ENCODE peak calls at places on chromosomes 11 and 22, in six cellular contexts. R is A172, G is fibroblast of the aortic adventitia, O is GM13977, V is BJ, P is H54. T is an unnamed sample.

GRCh38 chr11:76660533-76661305 is 9.8 kb downstream of the LRRC32 start:
- DNase-seq in R (no peak), G (no peak), O (no peak), V (no peak), P (no peak), T (no peak)

GRCh38 chr11:104254347-104254746 is 90.4 kb upstream of the PDGFD start:
- DNase-seq in R (peak; percentile 31), G (peak; percentile 19), O (peak; percentile 8), V (no peak), P (peak; percentile 5), T (peak; percentile 2)

GRCh38 chr11:114076974-114077373 is 17.5 kb downstream of the ZBTB16 start:
- DNase-seq in R (no peak), G (no peak), O (no peak), V (no peak), P (no peak), T (no peak)

GRCh38 chr22:36979016-36979415 is 40.2 kb downstream of the TST start:
- DNase-seq in R (no peak), G (no peak), O (no peak), V (no peak), P (no peak), T (no peak)

GRCh38 chr11:7637447-7638157 is 35.7 kb downstream of the CYB5R2 start:
- DNase-seq in R (peak; percentile 10), G (peak; percentile 100), O (no peak), V (peak; percentile 46), P (no peak), T (no peak)

GRCh38 chr11:64340671-64341335 is 799 bp downstream of the CCDC88B start:
- DNase-seq in R (no peak), G (no peak), O (peak; percentile 85), V (no peak), P (no peak), T (no peak)

GRCh38 chr11:45304111-45304991 is 18.2 kb upstream of the SYT13 start:
- DNase-seq in R (no peak), G (no peak), O (no peak), V (no peak), P (no peak), T (no peak)

GRCh38 chr11:10628506-10629236 is 60.2 kb upstream of the LYVE1 start:
- DNase-seq in R (no peak), G (no peak), O (no peak), V (no peak), P (no peak), T (no peak)

GRCh38 chr11:31711137-31711536 is 100.0 kb downstream of the PAX6 start:
- DNase-seq in R (peak; percentile 4), G (no peak), O (no peak), V (no peak), P (no peak), T (no peak)

GRCh38 chr11:18704698-18705097 is 6.1 kb downstream of the TMEM86A start:
- DNase-seq in R (no peak), G (no peak), O (no peak), V (no peak), P (no peak), T (no peak)

GRCh38 chr22:28817919-28818859 is 17.8 kb upstream of the XBP1 start:
- DNase-seq in R (no peak), G (no peak), O (no peak), V (no peak), P (no peak), T (peak; percentile 58)

GRCh38 chr11:125262825-125263218 is 98.3 kb downstream of the PKNOX2 start:
- DNase-seq in R (no peak), G (peak; percentile 46), O (no peak), V (no peak), P (no peak), T (no peak)

T was measured in small intestine.